ENCODE peak calls at places on chromosomes 1 and 21, in six cellular contexts. S is stomach, J is heart left ventricle, X is HCT116, Y is uterus, O is right lobe of liver. P is an unnamed sample.
A peak's percentile ranks its signal among the peaks of the same experiment; 100 is the strongest.

GRCh38 chr1:155017946-155018316 is 15.3 kb downstream of the ZBTB7B start:
- DNase-seq in S (no peak), J (no peak), X (no peak), Y (no peak), O (peak; percentile 18), P (no peak)

GRCh38 chr1:160400646-160401486 is 502 bp downstream of the VANGL2 start:
- DNase-seq in S (no peak), J (peak; percentile 41), X (no peak), Y (peak; percentile 31), O (no peak), P (no peak)

GRCh38 chr1:12229835-12230548 is at the start of gene VPS13D:
- DNase-seq in S (peak; percentile 89), J (peak; percentile 91), X (peak; percentile 53), Y (peak; percentile 80), O (peak; percentile 92), P (peak; percentile 85)

GRCh38 chr21:27134513-27134912 is 167.6 kb upstream of the ADAMTS5 start:
- DNase-seq in S (no peak), J (no peak), X (no peak), Y (no peak), O (no peak), P (no peak)

GRCh38 chr21:32335601-32336575 is 37.2 kb downstream of the MRAP start:
- DNase-seq in S (no peak), J (no peak), X (no peak), Y (no peak), O (no peak), P (no peak)

GRCh38 chr1:951364-951763 is 7.7 kb downstream of the NOC2L start:
- DNase-seq in S (no peak), J (no peak), X (no peak), Y (no peak), O (no peak), P (no peak)

GRCh38 chr1:198107041-198107440 is 49.8 kb upstream of the NEK7 start:
- DNase-seq in S (no peak), J (no peak), X (no peak), Y (no peak), O (no peak), P (no peak)

GRCh38 chr1:95635820-95636219 is 401.8 kb downstream of the RWDD3 start:
- DNase-seq in S (no peak), J (no peak), X (no peak), Y (no peak), O (no peak), P (no peak)

GRCh38 chr1:3192825-3193224 is 123.8 kb downstream of the PRDM16 start:
- DNase-seq in S (no peak), J (no peak), X (no peak), Y (no peak), O (no peak), P (peak; percentile 26)

GRCh38 chr1:32741417-32742131 is 39.0 kb upstream of the SYNC start:
- DNase-seq in S (no peak), J (no peak), X (no peak), Y (peak; percentile 31), O (peak; percentile 55), P (no peak)

GRCh38 chr1:55707196-55707595 is 492.0 kb upstream of the USP24 start:
- DNase-seq in S (no peak), J (no peak), X (no peak), Y (no peak), O (no peak), P (no peak)

GRCh38 chr1:101112051-101112770 is 86.6 kb upstream of the DPH5 start:
- DNase-seq in S (no peak), J (peak; percentile 66), X (no peak), Y (no peak), O (peak; percentile 36), P (no peak)

GRCh38 chr1:161153682-161154337 is at the start of gene UFC1:
- DNase-seq in S (peak; percentile 80), J (peak; percentile 87), X (peak; percentile 87), Y (peak; percentile 75), O (peak; percentile 69), P (peak; percentile 92)

GRCh38 chr1:220952941-220953340 is 73.7 kb downstream of the HLX start:
- DNase-seq in S (no peak), J (no peak), X (no peak), Y (no peak), O (no peak), P (no peak)

GRCh38 chr1:180451504-180451903 is 50.9 kb downstream of the ACBD6 start:
- DNase-seq in S (no peak), J (no peak), X (no peak), Y (no peak), O (no peak), P (no peak)

GRCh38 chr1:207045466-207045865 is 5.5 kb downstream of the YOD1 start:
- DNase-seq in S (no peak), J (no peak), X (no peak), Y (no peak), O (no peak), P (no peak)

GRCh38 chr1:174114106-174114505 is 45.2 kb upstream of the RABGAP1L start:
- DNase-seq in S (no peak), J (no peak), X (no peak), Y (no peak), O (no peak), P (no peak)

GRCh38 chr1:52435211-52435610 is 30.8 kb downstream of the PRPF38A start:
- DNase-seq in S (no peak), J (no peak), X (no peak), Y (no peak), O (no peak), P (no peak)

GRCh38 chr1:109283748-109284600 is 1.0 kb upstream of the PSRC1 start:
- DNase-seq in S (no peak), J (no peak), X (no peak), Y (no peak), O (no peak), P (no peak)

GRCh38 chr1:227214170-227214569 is 104.1 kb downstream of the CDC42BPA start:
- DNase-seq in S (no peak), J (no peak), X (no peak), Y (no peak), O (no peak), P (no peak)

GRCh38 chr1:49686107-49686506 is 337.6 kb downstream of the AGBL4 start:
- DNase-seq in S (no peak), J (no peak), X (no peak), Y (no peak), O (peak; percentile 21), P (no peak)

GRCh38 chr1:205500240-205501218 is 3.9 kb upstream of the CDK18 start:
- DNase-seq in S (no peak), J (peak; percentile 58), X (no peak), Y (no peak), O (no peak), P (no peak)

GRCh38 chr1:163308811-163309210 is 12.9 kb upstream of the NUF2 start:
- DNase-seq in S (no peak), J (no peak), X (no peak), Y (no peak), O (no peak), P (no peak)

GRCh38 chr1:153417136-153417888 is 992 bp downstream of the S100A7A start:
- DNase-seq in S (no peak), J (no peak), X (no peak), Y (no peak), O (no peak), P (no peak)

GRCh38 chr1:109908857-109909256 is 1.8 kb upstream of the CSF1 start:
- DNase-seq in S (no peak), J (no peak), X (no peak), Y (no peak), O (no peak), P (no peak)

GRCh38 chr1:207009945-207010344 is 22.6 kb downstream of the C1orf116 start:
- DNase-seq in S (peak; percentile 76), J (no peak), X (no peak), Y (no peak), O (no peak), P (no peak)

GRCh38 chr1:3776231-3777030 is 3.9 kb downstream of the SMIM1 start:
- DNase-seq in S (no peak), J (no peak), X (no peak), Y (no peak), O (no peak), P (no peak)

GRCh38 chr1:244450597-244451538 is 841 bp downstream of the ADSS2 start:
- DNase-seq in S (peak; percentile 38), J (peak; percentile 63), X (no peak), Y (peak; percentile 74), O (peak; percentile 66), P (peak; percentile 80)
- TF ChIP-seq POLR2A in S (no peak), J (no peak), X (no peak), Y (no peak), O (no peak), P (no peak)

DNA sequence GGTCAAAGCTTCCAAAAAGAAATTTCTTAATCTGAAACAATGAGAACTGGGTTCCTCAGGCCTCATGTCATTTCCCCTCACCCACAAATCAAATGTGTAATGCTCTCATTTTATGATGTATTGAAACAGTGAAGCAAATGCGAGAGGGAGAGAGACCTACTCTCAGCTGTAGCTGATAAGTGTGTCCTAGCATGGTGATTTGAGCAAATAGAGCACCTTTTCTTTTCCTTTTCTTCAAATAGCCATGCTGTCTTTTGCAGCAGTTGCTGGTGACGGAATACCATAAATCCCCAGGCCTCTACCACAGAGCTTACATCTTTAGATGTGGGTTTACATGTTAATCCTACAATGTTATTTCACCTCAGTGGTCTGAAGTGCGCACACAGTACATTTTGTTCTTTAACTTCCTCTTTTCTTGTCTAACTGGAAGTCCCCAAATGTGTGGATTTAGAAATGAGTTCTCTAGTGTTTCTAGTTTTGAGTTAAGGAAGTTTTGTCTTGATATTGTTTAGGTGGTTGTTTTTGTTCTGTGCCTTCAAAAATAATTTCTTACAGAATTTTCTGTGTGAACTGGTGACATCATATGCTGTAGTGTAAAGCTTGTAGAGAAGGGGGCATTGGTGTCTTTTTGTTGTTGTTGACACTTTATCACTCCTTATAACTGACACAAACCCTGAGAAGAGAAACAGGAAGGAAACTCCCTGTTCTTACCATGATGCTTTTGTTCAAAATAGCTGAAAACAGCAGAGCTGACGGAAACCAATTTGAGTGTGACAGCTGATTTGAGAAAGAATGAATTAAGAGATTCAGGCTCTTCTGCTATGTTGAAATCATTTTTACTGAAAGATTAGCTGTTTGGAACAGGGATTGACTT is 12.1 kb downstream of the SMAP2 start:
- DNase-seq in S (no peak), J (no peak), X (no peak), Y (no peak), O (no peak), P (peak; percentile 90)
- TF ChIP-seq POLR2A in S (no peak), J (no peak), X (no peak), Y (no peak), O (peak; percentile 44), P (no peak)

DNA sequence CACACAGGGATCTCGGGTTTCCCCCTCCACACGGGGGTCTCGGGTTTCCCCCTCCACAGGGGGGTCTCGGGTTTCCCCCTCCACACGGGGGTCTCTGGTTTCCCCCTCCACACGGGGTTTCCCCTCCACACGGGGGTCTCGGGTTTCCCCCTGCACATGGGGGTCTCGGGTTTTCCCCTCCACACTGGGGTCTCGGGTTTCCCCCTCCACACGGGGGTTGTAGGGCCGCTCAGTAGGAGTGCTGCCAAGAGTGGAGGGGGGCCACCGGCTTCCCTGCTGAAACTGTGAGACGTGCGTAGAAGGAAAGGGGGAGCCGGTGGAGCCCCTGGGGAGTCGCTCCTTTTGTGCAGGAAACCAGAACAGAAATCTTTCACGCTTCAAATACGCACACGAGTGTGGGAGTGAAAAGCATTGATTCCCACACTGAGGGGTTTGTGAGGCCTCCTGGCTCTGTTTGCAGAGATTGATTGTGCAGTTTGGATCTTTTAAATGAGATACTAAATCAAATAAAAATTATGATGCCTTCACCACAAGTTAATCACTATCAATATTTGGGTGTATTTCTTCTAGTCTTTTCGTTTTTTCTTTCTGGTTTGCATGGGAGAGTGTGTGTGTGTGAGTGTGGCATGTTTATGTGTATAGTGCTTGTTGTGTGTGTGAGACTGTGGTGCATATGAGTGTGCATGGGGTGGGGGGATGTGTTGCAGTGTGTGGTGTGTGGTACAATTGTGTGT is 54.3 kb upstream of the TRAPPC10 start:
- DNase-seq in S (no peak), J (no peak), X (no peak), Y (no peak), O (no peak), P (no peak)
- TF ChIP-seq POLR2A in S (no peak), J (no peak), X (no peak), Y (no peak), O (no peak), P (no peak)

GRCh38 chr1:40861227-40862003 is 748 bp downstream of the CITED4 start:
- DNase-seq in S (peak; percentile 48), J (peak; percentile 71), X (no peak), Y (peak; percentile 52), O (peak; percentile 71), P (peak; percentile 53)
- TF ChIP-seq POLR2A in S (no peak), J (no peak), X (no peak), Y (no peak), O (peak; percentile 44), P (no peak)

P was measured in NB4.